ENCODE peak calls at places on chromosomes 13 and 19, in eight cellular contexts. D is colonic mucosa, C is NCI-H774, P is GM12865, H is IMR-90, I is NCI-H2171 treated with DMSO at 0.1 percent for 48 hours, U is AG08396, X is left colon. S is an unnamed sample.

GRCh38 chr19:35436477-35437141 is 11.4 kb upstream of the FFAR2 start:
- DNase-seq in D (peak; percentile 55), X (peak; percentile 44), U (no peak), P (peak; percentile 64), C (no peak), H (no peak), I (peak; percentile 42), S (no peak)

GRCh38 chr19:1206733-1207301 is 1.2 kb downstream of the STK11 start:
- DNase-seq in U (no peak), H (no peak), C (no peak), D (peak; percentile 62), P (peak; percentile 53), X (no peak), I (no peak), S (no peak)

GRCh38 chr19:49427855-49428546 is 2.8 kb downstream of the GFY start:
- DNase-seq in I (peak; percentile 61), H (no peak), X (no peak), D (no peak), U (no peak), C (no peak), P (no peak), S (peak; percentile 86)

GRCh38 chr13:38349386-38350113 is at the start of gene UFM1:
- DNase-seq in C (peak; percentile 79), X (peak; percentile 95), U (peak; percentile 89), D (peak; percentile 94), H (peak; percentile 96), P (peak; percentile 96), I (peak; percentile 87), S (peak; percentile 95)

GRCh38 chr13:98648141-98648540 is 71.2 kb upstream of the STK24 start:
- DNase-seq in I (no peak), U (no peak), C (no peak), D (peak; percentile 59), P (no peak), X (peak; percentile 70), H (no peak), S (no peak)

GRCh38 chr13:42651936-42652641 is 78.1 kb downstream of the TNFSF11 start:
- DNase-seq in I (no peak), C (no peak), X (no peak), H (no peak), U (no peak), P (no peak), D (no peak), S (no peak)

GRCh38 chr19:51339313-51339686 is 2.6 kb downstream of the VSIG10L start:
- DNase-seq in C (no peak), I (no peak), X (no peak), U (no peak), H (no peak), D (no peak), P (no peak), S (peak; percentile 69)

GRCh38 chr19:46630806-46631205 is 5.2 kb downstream of the GNG8 start:
- DNase-seq in I (peak; percentile 52), H (no peak), P (no peak), D (no peak), U (no peak), C (no peak), X (no peak), S (no peak)

GRCh38 chr13:106159295-106160195 is 375.9 kb downstream of the EFNB2 start:
- DNase-seq in I (no peak), X (no peak), P (no peak), C (no peak), H (no peak), U (no peak), D (no peak), S (no peak)